ENCODE peak calls at places on chromosome 2, in ten cellular contexts. M is thyroid gland, E is transverse colon, U is heart left ventricle, L is A549, P is breast epithelium, Y is tibial nerve, A is stomach, G is IMR-90, F is uterus. V is an unnamed sample.

GRCh38 chr2:128809880-128810279 is 491.2 kb upstream of the HS6ST1 start:
- DNase-seq in M (no peak), E (no peak), U (no peak), L (no peak), P (no peak), Y (no peak), A (no peak), G (no peak), F (no peak), V (no peak)

GRCh38 chr2:150259746-150260145 is 227.7 kb downstream of the RND3 start:
- DNase-seq in M (no peak), E (no peak), U (no peak), L (no peak), P (no peak), Y (no peak), A (no peak), G (no peak), F (no peak), V (no peak)

GRCh38 chr2:186554450-186554849 is 35.4 kb upstream of the ITGAV start:
- DNase-seq in M (no peak), E (no peak), U (no peak), L (no peak), P (no peak), Y (no peak), A (no peak), G (no peak), F (no peak), V (no peak)

GRCh38 chr2:69964353-69964831 is 3.0 kb upstream of the ASPRV1 start:
- DNase-seq in M (no peak), E (peak), U (no peak), L (no peak), P (no peak), Y (no peak), A (peak), G (no peak), F (no peak), V (no peak)

GRCh38 chr2:46735108-46735691 is 180.4 kb downstream of the MCFD2 start:
- DNase-seq in M (no peak), E (no peak), U (no peak), L (no peak), P (no peak), Y (no peak), A (no peak), G (no peak), F (no peak), V (no peak)

GRCh38 chr2:41912766-41913165 is 135.1 kb upstream of the PKDCC start:
- DNase-seq in M (no peak), E (no peak), U (no peak), L (no peak), P (no peak), Y (no peak), A (no peak), G (no peak), F (no peak), V (peak)

GRCh38 chr2:3468296-3468988 is 50.9 kb downstream of the ADI1 start:
- DNase-seq in M (no peak), E (no peak), U (no peak), L (no peak), P (no peak), Y (no peak), A (no peak), G (no peak), F (no peak), V (no peak)

GRCh38 chr2:85410584-85411404 is 628 bp upstream of the CAPG start:
- DNase-seq in M (no peak), E (no peak), U (no peak), L (no peak), P (no peak), Y (no peak), A (no peak), G (no peak), F (no peak), V (no peak)

GRCh38 chr2:126495189-126495588 is 160.8 kb upstream of the GYPC start:
- DNase-seq in M (no peak), E (no peak), U (no peak), L (no peak), P (no peak), Y (no peak), A (no peak), G (no peak), F (no peak), V (no peak)

GRCh38 chr2:70983506-70984227 is 5.2 kb downstream of the ANKRD53 start:
- DNase-seq in M (no peak), E (no peak), U (no peak), L (no peak), P (peak), Y (no peak), A (peak), G (no peak), F (peak), V (peak)

GRCh38 chr2:203804070-203804469 is 63.5 kb upstream of the CTLA4 start:
- DNase-seq in M (no peak), E (no peak), U (peak), L (no peak), P (peak), Y (no peak), A (no peak), G (peak), F (no peak), V (no peak)

GRCh38 chr2:107633580-107634147 is 193.0 kb upstream of the RGPD4 start:
- DNase-seq in M (no peak), E (no peak), U (no peak), L (no peak), P (no peak), Y (no peak), A (no peak), G (peak), F (no peak), V (no peak)

GRCh38 chr2:184302506-184302905 is 295.8 kb upstream of the ZNF804A start:
- DNase-seq in M (no peak), E (no peak), U (no peak), L (no peak), P (no peak), Y (no peak), A (no peak), G (no peak), F (no peak), V (no peak)

GRCh38 chr2:19209575-19210341 is 148.7 kb downstream of the OSR1 start:
- DNase-seq in M (no peak), E (no peak), U (no peak), L (no peak), P (no peak), Y (no peak), A (no peak), G (no peak), F (no peak), V (no peak)

GRCh38 chr2:181627545-181627944 is 29.4 kb downstream of the CERKL start:
- DNase-seq in M (no peak), E (no peak), U (no peak), L (no peak), P (no peak), Y (no peak), A (no peak), G (peak), F (no peak), V (no peak)

GRCh38 chr2:181626671-181627070 is 30.2 kb downstream of the CERKL start:
- DNase-seq in M (no peak), E (no peak), U (no peak), L (no peak), P (no peak), Y (no peak), A (no peak), G (no peak), F (no peak), V (no peak)

GRCh38 chr2:181621779-181622490 is 35.0 kb downstream of the CERKL start:
- DNase-seq in M (no peak), E (no peak), U (no peak), L (no peak), P (no peak), Y (no peak), A (no peak), G (no peak), F (no peak), V (no peak)

GRCh38 chr2:181619511-181619910 is 37.4 kb downstream of the CERKL start:
- DNase-seq in M (no peak), E (no peak), U (no peak), L (no peak), P (no peak), Y (no peak), A (no peak), G (no peak), F (no peak), V (no peak)

DNA sequence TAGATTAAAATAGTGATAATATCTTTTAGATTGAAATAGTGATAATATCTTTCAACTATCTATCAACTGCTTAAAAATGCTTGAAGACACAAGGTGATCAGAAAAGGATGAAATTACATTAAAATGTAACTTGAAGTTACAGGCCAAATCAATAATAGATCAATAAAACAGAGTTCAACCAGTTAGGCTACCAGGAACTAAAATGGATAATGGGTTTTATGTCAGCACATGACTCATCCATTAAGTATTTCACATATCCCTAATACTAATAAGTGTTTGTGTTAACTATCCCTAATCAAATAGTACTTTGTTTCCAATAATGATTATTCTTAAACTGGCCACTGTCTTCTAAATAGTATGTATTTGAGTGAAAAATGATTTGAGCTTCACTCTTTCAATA is 33.7 kb downstream of the CERKL start:
- DNase-seq in M (no peak), E (no peak), U (no peak), L (no peak), P (no peak), Y (no peak), A (no peak), G (no peak), F (no peak), V (no peak)
- TF ChIP-seq POLR2A in M (no peak), E (no peak), U (no peak), L (no peak), P (no peak), Y (no peak), A (no peak), G (no peak), F (no peak), V (no peak)

GRCh38 chr2:223943135-223943534 is 2.0 kb downstream of the WDFY1 start:
- DNase-seq in M (no peak), E (no peak), U (no peak), L (no peak), P (no peak), Y (no peak), A (no peak), G (no peak), F (no peak), V (no peak)
- H3K27ac ChIP-seq in M (no peak), E (peak), U (peak), L (peak), P (peak), Y (no peak), A (peak), G (peak), F (peak), V (no peak)

DNA sequence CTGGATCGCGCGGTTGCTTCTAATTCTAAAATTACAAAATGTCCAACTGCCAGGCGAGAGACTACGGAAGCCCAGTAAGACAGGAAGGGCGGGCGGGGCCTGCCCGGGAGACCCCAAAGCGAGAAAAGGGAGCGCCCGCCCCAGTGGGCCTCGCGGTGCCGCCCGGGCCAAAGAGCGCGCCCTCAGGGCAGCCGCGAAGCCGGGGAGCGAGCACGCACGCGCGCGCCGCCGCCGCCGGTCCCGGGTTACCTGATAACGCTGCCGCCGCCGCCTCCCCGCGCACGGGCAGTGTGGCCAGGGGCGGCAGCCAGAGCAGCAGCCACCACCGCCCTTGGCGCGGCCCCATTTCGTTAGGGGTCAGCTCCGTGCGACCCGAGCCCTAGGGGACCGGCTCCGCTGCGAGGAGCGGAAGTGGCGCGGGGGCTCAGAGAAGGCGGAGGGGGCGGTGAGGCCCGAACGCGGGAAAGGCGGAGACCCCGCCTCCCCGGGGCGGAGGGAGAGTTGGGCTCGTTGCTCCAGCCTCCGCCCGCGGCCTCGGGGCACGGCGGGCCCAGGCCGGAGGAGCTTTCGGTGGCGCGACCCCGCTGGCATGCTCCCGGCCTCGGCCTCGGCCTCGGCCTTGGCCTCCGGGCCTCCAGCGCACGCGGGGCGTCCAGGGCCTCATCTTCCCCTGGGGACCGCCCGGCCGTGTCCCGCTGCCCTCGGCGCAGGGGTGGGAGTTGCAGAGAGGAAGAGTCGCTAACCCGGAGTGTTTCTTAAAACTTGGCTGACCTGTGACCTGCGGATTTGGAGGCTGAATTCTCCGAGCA is at the start of gene NEMP2:
- DNase-seq in M (peak), E (peak), U (peak), L (peak), P (peak), Y (peak), A (peak), G (peak), F (peak), V (peak)
- TF ChIP-seq POLR2A in M (peak), E (peak), U (peak), L (peak), P (peak), Y (peak), A (no peak), G (no peak), F (peak), V (peak)

DNA sequence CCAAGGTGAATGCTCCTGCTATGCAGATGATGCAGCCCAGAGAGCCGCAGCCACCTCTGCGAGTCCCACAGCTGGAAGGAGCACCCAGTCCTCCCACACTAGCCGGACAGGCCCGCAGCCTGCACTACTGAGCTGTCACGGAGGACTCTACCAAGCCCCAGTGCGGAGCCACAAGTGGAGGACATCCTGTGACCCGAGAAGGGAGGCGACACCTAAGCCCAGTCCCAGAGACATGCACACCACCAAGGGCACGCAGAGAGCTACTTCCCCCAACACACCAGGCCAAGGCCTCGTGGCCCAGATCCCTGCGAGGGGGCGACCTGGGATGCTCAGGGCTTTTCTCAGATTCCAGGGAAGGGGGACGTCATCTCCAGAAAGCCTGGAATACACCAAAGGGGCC is 12.9 kb downstream of the HS1BP3 start:
- DNase-seq in M (no peak), E (no peak), U (no peak), L (no peak), P (no peak), Y (no peak), A (no peak), G (no peak), F (no peak), V (no peak)
- H3K27ac ChIP-seq in M (no peak), E (peak), U (peak), L (no peak), P (peak), Y (no peak), A (peak), G (no peak), F (peak), V (no peak)

GRCh38 chr2:173896755-173897154 is 68.4 kb downstream of the SP3 start:
- DNase-seq in M (no peak), E (no peak), U (no peak), L (no peak), P (no peak), Y (no peak), A (no peak), G (no peak), F (no peak), V (no peak)

GRCh38 chr2:173903611-173904394 is 61.4 kb downstream of the SP3 start:
- DNase-seq in M (no peak), E (no peak), U (no peak), L (no peak), P (no peak), Y (no peak), A (no peak), G (peak), F (no peak), V (no peak)

GRCh38 chr2:173898996-173899395 is 66.2 kb downstream of the SP3 start:
- DNase-seq in M (no peak), E (no peak), U (no peak), L (no peak), P (no peak), Y (no peak), A (no peak), G (no peak), F (no peak), V (no peak)

GRCh38 chr2:173892341-173892740 is 72.8 kb downstream of the SP3 start:
- DNase-seq in M (no peak), E (no peak), U (no peak), L (no peak), P (no peak), Y (no peak), A (no peak), G (no peak), F (no peak), V (no peak)

DNA sequence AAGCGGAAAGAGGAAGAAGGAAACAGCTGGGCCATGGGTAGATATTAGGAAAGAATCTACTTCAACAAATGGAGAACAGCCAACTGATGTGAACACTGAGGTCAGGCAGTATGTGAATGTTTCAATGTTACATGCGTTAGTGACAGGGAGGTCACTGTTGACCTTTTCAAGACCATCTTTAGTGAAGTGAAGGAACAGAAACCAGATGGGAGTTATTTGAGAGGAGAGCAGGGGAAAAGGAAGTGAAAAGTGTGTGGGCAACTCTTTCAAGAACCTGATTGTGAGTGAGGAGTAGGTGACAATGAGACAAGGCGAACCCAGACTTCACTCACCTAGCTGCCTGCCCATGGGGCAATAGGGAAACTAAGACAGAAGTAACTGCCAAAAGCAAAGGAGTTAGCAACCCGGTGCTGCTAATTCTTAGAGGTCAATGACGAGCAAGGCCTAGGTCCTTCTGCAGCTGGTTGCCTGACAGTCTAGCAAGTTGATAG is 67.0 kb downstream of the SP3 start:
- DNase-seq in M (no peak), E (no peak), U (no peak), L (no peak), P (no peak), Y (no peak), A (no peak), G (no peak), F (no peak), V (no peak)
- TF ChIP-seq POLR2A in M (no peak), E (no peak), U (no peak), L (no peak), P (no peak), Y (no peak), A (no peak), G (no peak), F (no peak), V (no peak)

DNA sequence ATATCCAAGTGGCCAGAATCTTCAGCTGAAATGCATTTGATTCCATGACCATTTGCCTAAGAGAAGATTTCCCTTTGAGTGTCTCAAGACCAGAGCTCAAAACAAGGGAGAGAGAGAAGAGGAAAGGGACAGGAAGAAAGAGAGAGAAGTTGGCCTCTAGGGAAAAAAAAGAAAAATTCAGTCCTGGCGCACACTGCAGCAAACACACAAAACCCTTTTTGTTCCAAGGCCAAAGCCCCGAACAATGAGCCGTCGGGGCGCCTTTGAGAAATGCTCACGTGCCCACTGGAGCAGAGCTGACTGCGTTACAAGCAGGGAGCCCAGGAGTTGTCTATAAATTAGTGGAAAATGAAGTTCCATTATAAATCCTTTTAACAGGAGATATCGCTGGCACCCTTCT is 32.0 kb upstream of the NCKAP5 start:
- DNase-seq in M (no peak), E (no peak), U (no peak), L (no peak), P (no peak), Y (no peak), A (no peak), G (no peak), F (no peak), V (no peak)
- H3K27ac ChIP-seq in M (no peak), E (no peak), U (no peak), L (no peak), P (no peak), Y (no peak), A (no peak), G (no peak), F (no peak), V (no peak)

GRCh38 chr2:230221533-230221932 is 1.7 kb upstream of the SP110 start:
- DNase-seq in M (no peak), E (no peak), U (no peak), L (no peak), P (no peak), Y (no peak), A (no peak), G (no peak), F (no peak), V (no peak)

GRCh38 chr2:230218411-230218810 is 1.4 kb downstream of the SP110 start:
- DNase-seq in M (no peak), E (no peak), U (no peak), L (no peak), P (no peak), Y (no peak), A (no peak), G (no peak), F (no peak), V (no peak)

GRCh38 chr2:230217424-230217823 is 2.4 kb downstream of the SP110 start:
- DNase-seq in M (no peak), E (no peak), U (no peak), L (no peak), P (no peak), Y (no peak), A (no peak), G (no peak), F (no peak), V (no peak)

GRCh38 chr2:230220347-230220969 is 674 bp upstream of the SP110 start:
- DNase-seq in M (no peak), E (no peak), U (no peak), L (no peak), P (peak), Y (no peak), A (no peak), G (no peak), F (no peak), V (no peak)

DNA sequence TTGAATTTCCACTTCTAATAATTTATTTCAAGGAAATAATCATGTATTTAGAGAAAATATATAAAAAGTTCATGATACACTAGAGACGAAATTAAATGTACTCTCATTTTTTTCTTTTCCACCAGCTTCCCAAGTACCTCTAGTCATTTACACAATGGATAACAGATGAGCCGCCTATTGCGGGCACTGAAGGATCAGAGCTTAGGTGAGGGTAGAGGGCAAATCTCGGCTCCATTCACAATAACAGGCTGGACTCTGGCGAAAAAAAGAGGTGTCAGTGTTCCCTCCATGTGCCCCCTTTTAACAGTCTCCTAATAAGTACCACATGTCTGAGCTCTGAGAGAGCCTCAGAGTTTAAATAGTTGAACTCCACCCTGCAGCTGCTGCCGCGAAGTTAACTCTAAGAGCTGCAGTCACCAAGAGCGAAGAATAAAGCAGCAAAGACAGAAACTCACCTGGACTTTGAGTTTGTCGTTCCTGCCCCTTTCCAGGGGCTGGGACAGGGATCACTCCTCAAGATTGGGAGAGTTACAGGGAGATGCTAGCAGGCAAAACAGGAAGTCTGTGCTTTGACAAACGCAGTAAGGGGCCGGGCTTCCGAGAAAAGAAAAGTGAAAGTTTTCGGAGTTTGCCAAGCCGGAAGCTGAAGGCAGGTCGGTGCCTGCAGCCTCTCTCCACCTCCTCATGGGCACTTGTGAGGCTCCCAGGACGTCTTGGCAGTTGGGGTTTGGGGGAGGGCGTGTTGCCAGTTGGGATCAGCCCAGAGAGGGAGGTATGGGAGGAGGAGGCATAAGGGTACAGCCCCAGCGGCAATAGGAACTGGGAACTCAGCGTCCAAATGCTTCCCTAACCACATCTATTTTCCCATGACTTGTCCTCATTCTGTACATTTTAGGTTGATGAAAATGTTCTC is at the start of gene SP110:
- DNase-seq in M (peak), E (peak), U (peak), L (peak), P (peak), Y (peak), A (peak), G (peak), F (peak), V (peak)
- TF ChIP-seq POLR2A in M (no peak), E (peak), U (no peak), L (peak), P (no peak), Y (peak), A (no peak), G (no peak), F (no peak), V (no peak)